ENCODE peak calls at places on chromosomes 4 and X, in seven cellular contexts. W is H9, A is trophoblast cell, Y is neuronal stem cell, L is IMR-90, D is mesendoderm, V is H1. I is an unnamed sample.

GRCh38 chrX:20418379-20418778 is 151.7 kb upstream of the RPS6KA3 start:
- DNase-seq in W (no peak), A (no peak), Y (no peak), L (no peak), D (no peak), V (no peak), I (no peak)

GRCh38 chrX:1462596-1463251 is 10.0 kb upstream of the ASMTL start:
- DNase-seq in W (no peak), A (no peak), Y (no peak), L (peak; percentile 64), D (no peak), V (no peak), I (peak; percentile 51)

GRCh38 chr4:107255596-107255995 is 219.5 kb upstream of the DKK2 start:
- DNase-seq in W (no peak), A (no peak), Y (no peak), L (no peak), D (no peak), V (no peak), I (peak; percentile 27)

GRCh38 chr4:8211737-8212581 is 12.9 kb downstream of the SH3TC1 start:
- DNase-seq in W (no peak), A (no peak), Y (no peak), L (no peak), D (no peak), V (no peak), I (no peak)

GRCh38 chr4:85939595-85939994 is 420.3 kb downstream of the MAPK10 start:
- DNase-seq in W (no peak), A (no peak), Y (no peak), L (no peak), D (no peak), V (no peak), I (no peak)

GRCh38 chrX:30887721-30888120 is 1.3 kb downstream of the TAB3 start:
- DNase-seq in W (no peak), A (no peak), Y (no peak), L (no peak), D (no peak), V (no peak), I (no peak)

GRCh38 chrX:15382809-15383208 is 1.4 kb downstream of the VEGFD start:
- DNase-seq in W (no peak), A (no peak), Y (no peak), L (no peak), D (no peak), V (no peak), I (no peak)

GRCh38 chr4:78551420-78552351 is at the start of gene ANXA3:
- DNase-seq in W (peak; percentile 76), A (peak; percentile 9), Y (no peak), L (no peak), D (peak; percentile 86), V (no peak), I (peak; percentile 24)

GRCh38 chrX:111875881-111876280 is at the start of gene TRPC5OS:
- DNase-seq in W (no peak), A (no peak), Y (no peak), L (no peak), D (no peak), V (no peak), I (no peak)

GRCh38 chr4:23956601-23957364 is 66.9 kb upstream of the PPARGC1A start:
- DNase-seq in W (no peak), A (no peak), Y (no peak), L (peak; percentile 43), D (peak; percentile 69), V (no peak), I (peak; percentile 26)

GRCh38 chrX:40299028-40299479 is 201.3 kb upstream of the BCOR start:
- DNase-seq in W (peak; percentile 49), A (no peak), Y (no peak), L (no peak), D (peak; percentile 75), V (no peak), I (peak; percentile 52)

GRCh38 chr4:156138781-156139280 is 185.2 kb upstream of the CTSO start:
- DNase-seq in W (no peak), A (no peak), Y (no peak), L (no peak), D (no peak), V (no peak), I (no peak)
- H3K23ac ChIP-seq in W (no peak overlapping the region), A (no peak overlapping the region), Y (no peak overlapping the region), L (no peak overlapping the region), D (no peak overlapping the region), V (no peak overlapping the region), I (no peak overlapping the region)

GRCh38 chr4:121510260-121510942 is 129.6 kb upstream of the QRFPR start:
- DNase-seq in W (no peak), A (no peak), Y (no peak), L (no peak), D (peak; percentile 68), V (no peak), I (no peak)
- H2BK120ac ChIP-seq in W (no peak overlapping the region), A (no peak overlapping the region), Y (no peak overlapping the region), L (no peak overlapping the region), D (no peak overlapping the region), V (no peak overlapping the region), I (no peak overlapping the region)

GRCh38 chr4:98539741-98540140 is 118.7 kb downstream of the TSPAN5 start:
- DNase-seq in W (no peak), A (no peak), Y (no peak), L (no peak), D (no peak), V (no peak), I (no peak)

GRCh38 chr4:98539299-98539698 is 119.1 kb downstream of the TSPAN5 start:
- DNase-seq in W (no peak), A (no peak), Y (no peak), L (no peak), D (no peak), V (no peak), I (no peak)

GRCh38 chr4:98542011-98542410 is 116.4 kb downstream of the TSPAN5 start:
- DNase-seq in W (no peak), A (no peak), Y (no peak), L (no peak), D (no peak), V (no peak), I (no peak)

GRCh38 chr4:98544141-98544817 is 114.1 kb downstream of the TSPAN5 start:
- DNase-seq in W (no peak), A (no peak), Y (no peak), L (no peak), D (no peak), V (no peak), I (no peak)

DNA sequence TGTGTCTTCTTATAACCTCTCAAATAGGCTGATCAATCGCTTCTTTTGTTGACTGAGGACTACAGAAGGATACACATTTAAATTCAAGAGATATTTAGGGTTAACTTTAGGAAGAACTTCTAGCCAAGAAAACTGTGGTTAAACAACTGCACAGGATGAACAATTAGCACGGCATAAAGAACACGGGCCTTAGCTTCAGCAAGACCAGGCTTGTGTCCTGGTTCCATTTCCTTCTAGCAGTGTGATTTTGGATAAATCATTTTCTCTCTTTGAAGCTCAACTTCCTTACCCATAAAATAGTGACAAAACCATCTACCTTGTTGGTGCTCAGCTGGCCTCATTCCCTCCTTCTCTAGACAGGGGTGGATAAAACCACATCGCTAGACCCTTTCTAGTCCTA is 117.6 kb downstream of the TSPAN5 start:
- DNase-seq in W (no peak), A (no peak), Y (no peak), L (no peak), D (no peak), V (no peak), I (no peak)
- H3K23ac ChIP-seq in W (no peak overlapping the region), A (no peak overlapping the region), Y (no peak overlapping the region), L (no peak overlapping the region), D (no peak overlapping the region), V (no peak overlapping the region), I (no peak overlapping the region)

DNA sequence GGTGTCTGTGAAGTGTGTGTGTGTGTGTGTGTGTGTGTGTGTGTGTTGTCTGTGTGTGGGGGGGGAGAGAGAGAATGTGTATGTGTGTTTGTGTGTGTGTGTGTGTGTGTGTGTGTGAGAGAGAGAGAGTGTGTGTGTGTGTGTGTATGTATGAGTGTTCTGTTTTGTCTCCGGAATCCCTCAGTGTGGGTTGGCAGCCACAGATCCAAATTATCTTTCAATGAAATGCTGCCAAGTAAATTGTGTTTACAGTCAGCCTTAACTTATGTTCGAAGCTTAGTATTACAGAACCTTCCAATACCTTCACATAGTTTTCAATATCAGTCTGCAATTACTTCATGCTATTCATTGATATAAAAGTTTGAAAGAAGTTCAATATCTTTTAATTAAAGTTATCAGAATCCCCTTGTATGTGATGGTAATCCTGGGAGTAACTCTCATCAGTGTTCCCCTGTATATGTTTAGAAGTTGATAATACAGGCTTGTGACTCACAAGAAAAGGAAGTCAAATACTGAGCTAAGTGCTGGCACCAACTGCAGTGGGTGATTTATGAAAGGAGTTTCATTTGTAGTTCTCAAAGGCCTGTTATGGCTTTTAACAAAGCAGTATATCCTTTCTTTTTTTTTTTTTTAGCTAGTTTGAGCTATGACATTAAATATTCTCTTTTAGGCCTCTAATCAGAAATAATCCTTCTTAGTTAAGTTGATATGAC is 51.6 kb upstream of the HTR2C start:
- DNase-seq in W (no peak), A (no peak), Y (no peak), L (no peak), D (no peak), V (no peak), I (peak; percentile 74)
- H2BK120ac ChIP-seq in W (no peak overlapping the region), A (no peak overlapping the region), Y (no peak overlapping the region), L (no peak overlapping the region), D (no peak overlapping the region), V (no peak overlapping the region), I (no peak overlapping the region)

DNA sequence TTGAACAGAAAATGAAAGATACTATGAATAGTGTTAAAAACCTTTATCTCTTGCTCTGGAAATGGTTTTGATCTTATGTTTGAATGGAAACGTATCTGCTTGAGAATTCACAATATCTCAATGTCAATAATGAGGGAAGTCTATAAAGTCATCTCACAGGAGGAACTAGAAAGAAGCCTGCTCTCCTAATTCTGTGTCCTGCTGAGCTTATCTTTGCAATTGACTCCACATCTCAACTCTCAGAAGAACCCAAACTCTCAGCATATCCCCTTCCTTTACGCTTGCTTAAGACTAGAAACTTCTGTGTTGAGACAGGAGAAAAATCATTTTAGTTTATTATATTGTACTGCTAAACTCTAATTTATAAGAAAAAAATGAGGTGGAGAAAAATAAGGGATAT is 8.3 kb upstream of the PF4V1 start:
- DNase-seq in W (no peak), A (no peak), Y (no peak), L (no peak), D (peak; percentile 62), V (no peak), I (no peak)
- H3K23ac ChIP-seq in W (no peak overlapping the region), A (no peak overlapping the region), Y (no peak overlapping the region), L (no peak overlapping the region), D (no peak overlapping the region), V (no peak overlapping the region), I (no peak overlapping the region)

I was measured in mesenchymal stem cell.